ENCODE peak calls at places on chromosome 18, in nine cellular contexts. T is lower lobe of right lung, H is coronary artery, F is foreskin keratinocyte, N is mesothelial cell of epicardium, K is astrocyte of the spinal cord, M is GM12864, D is pancreas, G is PC-3. J is an unnamed sample.

GRCh38 chr18:80147037-80147417 is 38.0 kb downstream of the ADNP2 start:
- DNase-seq in T (no peak), H (no peak), F (no peak), N (no peak), K (peak; percentile 14), M (no peak), D (no peak), G (no peak), J (no peak)

GRCh38 chr18:79964330-79965118 is at the start of gene HSBP1L1:
- DNase-seq in T (peak; percentile 90), H (peak; percentile 69), F (no peak), N (no peak), K (no peak), M (no peak), D (peak; percentile 71), G (peak; percentile 85), J (no peak)

GRCh38 chr18:25896178-25896780 is 194.1 kb downstream of the SS18 start:
- DNase-seq in T (no peak), H (no peak), F (no peak), N (no peak), K (peak; percentile 66), M (peak; percentile 12), D (no peak), G (peak; percentile 65), J (no peak)

GRCh38 chr18:42758851-42759250 is 356.6 kb downstream of the RIT2 start:
- DNase-seq in T (no peak), H (no peak), F (no peak), N (no peak), K (no peak), M (no peak), D (no peak), G (no peak), J (no peak)

GRCh38 chr18:58699551-58699950 is 28.3 kb downstream of the MALT1 start:
- DNase-seq in T (no peak), H (no peak), F (no peak), N (no peak), K (no peak), M (no peak), D (no peak), G (no peak), J (no peak)

GRCh38 chr18:48897531-48897930 is 53.2 kb downstream of the SMAD7 start:
- DNase-seq in T (no peak), H (peak; percentile 71), F (no peak), N (no peak), K (peak; percentile 33), M (no peak), D (no peak), G (no peak), J (no peak)

GRCh38 chr18:48084041-48084757 is 153.7 kb upstream of the SMAD2 start:
- DNase-seq in T (no peak), H (no peak), F (no peak), N (no peak), K (no peak), M (no peak), D (no peak), G (no peak), J (no peak)

GRCh38 chr18:76754381-76754780 is 68.0 kb upstream of the ZNF236 start:
- DNase-seq in T (no peak), H (no peak), F (no peak), N (no peak), K (no peak), M (no peak), D (no peak), G (no peak), J (no peak)

GRCh38 chr18:36035253-36035652 is 32.1 kb downstream of the RPRD1A start:
- DNase-seq in T (no peak), H (no peak), F (no peak), N (no peak), K (no peak), M (no peak), D (no peak), G (no peak), J (no peak)

GRCh38 chr18:21978546-21979170 is 190.7 kb upstream of the GATA6 start:
- DNase-seq in T (no peak), H (no peak), F (no peak), N (no peak), K (no peak), M (no peak), D (no peak), G (no peak), J (no peak)

GRCh38 chr18:58388736-58389135 is 240.2 kb downstream of the ALPK2 start:
- DNase-seq in T (no peak), H (peak; percentile 22), F (no peak), N (no peak), K (no peak), M (no peak), D (no peak), G (no peak), J (no peak)

DNA sequence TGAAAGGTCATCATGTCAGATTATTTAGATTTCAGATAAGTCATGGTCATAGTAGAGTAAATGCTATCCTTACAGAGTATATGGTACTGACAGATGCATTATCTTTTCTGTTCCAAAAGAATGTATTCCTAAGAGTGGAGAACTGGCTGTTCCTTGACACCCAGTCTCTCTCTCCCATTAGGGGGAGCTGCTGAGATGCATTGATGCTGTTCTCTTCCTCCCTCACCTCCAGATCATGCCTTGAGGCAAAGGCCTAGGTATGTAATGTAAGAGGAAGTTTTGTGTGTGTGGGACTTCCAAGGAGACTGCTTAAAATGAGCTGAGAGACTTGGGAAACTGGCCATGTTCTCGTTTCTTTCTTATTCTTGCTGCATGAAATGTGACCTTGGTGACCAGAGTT is 979.5 kb upstream of the CELF4 start:
- DNase-seq in T (no peak), H (no peak), F (no peak), N (no peak), K (no peak), M (peak; percentile 5), D (no peak), G (peak; percentile 3), J (no peak)
- TF ChIP-seq CTCF in T (no peak), H (no peak), F (peak; percentile 77), N (no peak), K (no peak), M (peak; percentile 51), D (no peak), G (peak; percentile 23), J (no peak)

DNA sequence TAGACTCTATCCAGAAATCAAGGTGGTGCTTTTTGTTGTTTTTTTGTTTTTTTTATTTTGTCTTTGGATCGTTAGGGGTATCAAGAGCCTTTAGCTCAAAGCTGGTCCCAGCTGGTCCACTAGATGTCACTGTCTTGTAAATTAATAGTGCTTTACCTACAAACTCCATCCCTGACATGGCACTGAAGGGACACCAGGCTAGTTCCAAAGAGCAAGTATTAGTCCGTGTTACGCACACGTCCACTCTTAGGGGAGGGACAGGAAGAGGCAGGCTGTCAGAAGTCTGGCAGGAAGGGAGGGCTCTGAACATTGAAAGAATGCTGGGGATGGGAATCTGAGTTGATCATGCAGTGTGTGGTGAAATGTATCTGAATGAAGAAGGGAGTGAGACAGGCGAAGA is 85.9 kb upstream of the CCBE1 start:
- DNase-seq in T (no peak), H (no peak), F (no peak), N (no peak), K (peak; percentile 71), M (peak; percentile 35), D (no peak), G (peak; percentile 82), J (no peak)
- TF ChIP-seq CTCF in T (peak; percentile 23), H (no peak), F (peak; percentile 76), N (no peak), K (peak; percentile 77), M (peak; percentile 73), D (no peak), G (peak; percentile 80), J (peak; percentile 75)

GRCh38 chr18:61892683-61893303 is at the start of gene RNF152:
- DNase-seq in T (no peak), H (no peak), F (no peak), N (no peak), K (peak; percentile 27), M (no peak), D (peak; percentile 23), G (no peak), J (no peak)

GRCh38 chr18:61896118-61896517 is 3.3 kb upstream of the RNF152 start:
- DNase-seq in T (no peak), H (no peak), F (no peak), N (no peak), K (no peak), M (no peak), D (no peak), G (no peak), J (no peak)

GRCh38 chr18:61894751-61895524 is 2.1 kb upstream of the RNF152 start:
- DNase-seq in T (no peak), H (no peak), F (no peak), N (no peak), K (no peak), M (no peak), D (no peak), G (no peak), J (no peak)

GRCh38 chr18:61893304-61893970 is 630 bp upstream of the RNF152 start:
- DNase-seq in T (peak; percentile 55), H (peak; percentile 75), F (no peak), N (peak; percentile 55), K (peak; percentile 45), M (no peak), D (peak; percentile 28), G (no peak), J (peak; percentile 86)

DNA sequence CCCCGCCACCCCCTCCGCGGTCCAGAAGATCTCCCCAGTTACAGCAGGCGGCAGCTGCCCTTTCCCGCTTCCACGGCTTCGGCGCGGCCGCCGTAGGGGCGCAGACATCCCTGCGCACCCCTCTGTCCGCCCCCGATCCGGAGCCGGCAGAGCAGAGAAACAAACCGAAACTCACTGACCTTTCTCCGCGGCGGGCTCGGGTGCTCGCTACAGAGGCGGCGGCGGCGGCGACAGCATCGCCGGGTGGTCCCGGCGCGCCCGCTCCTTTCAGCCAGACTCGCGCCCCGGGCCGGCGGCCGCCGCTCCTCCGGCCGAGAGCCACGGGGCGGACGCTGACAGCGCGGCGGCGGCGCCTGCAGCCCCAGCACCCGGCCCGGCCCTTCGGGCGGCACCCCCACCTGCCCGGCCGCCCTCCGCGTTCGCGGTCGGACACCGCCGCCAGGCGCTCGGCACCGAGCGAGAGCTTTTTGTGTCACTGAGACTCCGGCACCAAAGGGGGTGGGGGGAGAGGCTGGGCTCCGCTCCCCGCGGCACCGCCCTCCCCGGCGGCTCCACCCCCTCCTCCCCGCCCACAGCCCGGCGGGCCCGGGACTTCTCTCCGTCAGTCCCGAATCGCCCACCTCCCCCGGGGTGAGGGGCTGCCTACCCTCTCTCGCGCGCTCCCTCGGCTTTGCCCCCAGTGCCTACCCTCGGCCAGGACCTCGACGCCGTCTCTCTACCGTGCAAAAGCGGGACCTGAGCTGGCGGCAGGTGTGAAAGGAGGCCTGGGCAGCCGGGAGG is 1.4 kb upstream of the RNF152 start:
- DNase-seq in T (peak; percentile 80), H (peak; percentile 93), F (peak; percentile 26), N (peak; percentile 46), K (peak; percentile 57), M (peak; percentile 7), D (peak; percentile 84), G (peak; percentile 62), J (peak; percentile 91)
- TF ChIP-seq CTCF in T (peak; percentile 17), H (no peak), F (peak; percentile 66), N (no peak), K (peak; percentile 11), M (peak; percentile 13), D (no peak), G (no peak), J (peak; percentile 48)

DNA sequence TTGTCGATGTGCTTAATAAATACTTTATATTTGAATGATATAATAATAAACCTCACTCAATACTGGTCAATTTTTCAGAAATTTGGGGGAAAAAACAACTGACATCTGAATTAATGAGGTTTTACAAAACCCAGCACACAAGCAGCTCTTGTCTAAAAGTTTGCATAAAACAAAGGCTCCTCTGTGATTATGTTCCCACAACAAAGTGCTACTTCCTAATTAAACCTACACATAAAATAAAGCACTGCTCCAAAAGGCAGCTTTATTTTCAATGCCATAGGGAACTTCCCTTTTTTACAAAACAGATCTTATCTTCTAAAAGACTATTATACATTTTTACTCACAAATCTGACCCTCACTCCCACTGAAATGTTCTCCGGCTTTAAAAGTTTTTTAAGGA is 47.1 kb downstream of the LAMA1 start:
- DNase-seq in T (no peak), H (no peak), F (no peak), N (no peak), K (no peak), M (no peak), D (no peak), G (no peak), J (no peak)
- TF ChIP-seq CTCF in T (no peak), H (no peak), F (no peak), N (no peak), K (no peak), M (no peak), D (no peak), G (no peak), J (no peak)